ENCODE peak calls at places on chromosomes 4 and X, in nine cellular contexts. N, V, F, I, U, J, L, C and Z are unnamed samples.

GRCh38 chr4:55363618-55364420 is 17.8 kb downstream of the SRD5A3 start:
- DNase-seq in N (no peak), L (no peak), C (no peak), F (no peak), I (no peak), U (no peak), V (no peak), J (no peak), Z (no peak)

GRCh38 chr4:162705130-162705803 is 461.4 kb downstream of the NAF1 start:
- DNase-seq in J (no peak), F (no peak), C (no peak), U (no peak), V (no peak), N (no peak), L (no peak), I (no peak), Z (no peak)

GRCh38 chrX:44651347-44651746 is 108.7 kb upstream of the FUNDC1 start:
- DNase-seq in L (no peak), V (no peak), F (no peak), N (peak), I (peak), J (peak), C (no peak), U (peak), Z (no peak)

GRCh38 chrX:24158881-24159280 is 9.4 kb downstream of the ZFX start:
- DNase-seq in N (no peak), J (no peak), C (no peak), I (no peak), L (no peak), U (no peak), V (no peak), F (no peak), Z (no peak)

GRCh38 chr4:40648742-40649281 is 19.1 kb upstream of the RBM47 start:
- DNase-seq in F (no peak), U (no peak), L (no peak), V (no peak), C (no peak), I (no peak), N (no peak), J (no peak), Z (no peak)

GRCh38 chr4:10185518-10186227 is 69.1 kb upstream of the WDR1 start:
- DNase-seq in C (peak), L (no peak), V (no peak), N (no peak), U (peak), I (no peak), J (no peak), F (no peak), Z (no peak)

GRCh38 chr4:35228318-35228717 is 1016.0 kb downstream of the ARAP2 start:
- DNase-seq in C (no peak), U (no peak), V (no peak), J (no peak), F (no peak), L (no peak), I (no peak), N (no peak), Z (no peak)

GRCh38 chrX:68175569-68175968 is 257.7 kb downstream of the OPHN1 start:
- DNase-seq in C (no peak), N (no peak), J (no peak), V (no peak), L (no peak), I (no peak), U (no peak), F (no peak), Z (no peak)

GRCh38 chr4:141501931-141502330 is 134.5 kb upstream of the IL15 start:
- DNase-seq in U (no peak), I (no peak), J (no peak), F (no peak), N (no peak), C (peak), V (no peak), L (no peak), Z (no peak)

GRCh38 chr4:41611881-41612871 is 74.2 kb downstream of the LIMCH1 start:
- DNase-seq in L (no peak), I (no peak), F (no peak), C (peak), J (no peak), U (no peak), N (peak), V (no peak), Z (no peak)

GRCh38 chr4:124227979-124228378 is 484.6 kb downstream of the ANKRD50 start:
- DNase-seq in N (no peak), J (no peak), F (no peak), V (no peak), I (no peak), U (no peak), C (no peak), L (no peak), Z (no peak)

GRCh38 chr4:124234771-124235170 is 477.8 kb downstream of the ANKRD50 start:
- DNase-seq in U (no peak), N (no peak), L (no peak), I (no peak), C (no peak), J (no peak), F (no peak), V (no peak), Z (no peak)

DNA sequence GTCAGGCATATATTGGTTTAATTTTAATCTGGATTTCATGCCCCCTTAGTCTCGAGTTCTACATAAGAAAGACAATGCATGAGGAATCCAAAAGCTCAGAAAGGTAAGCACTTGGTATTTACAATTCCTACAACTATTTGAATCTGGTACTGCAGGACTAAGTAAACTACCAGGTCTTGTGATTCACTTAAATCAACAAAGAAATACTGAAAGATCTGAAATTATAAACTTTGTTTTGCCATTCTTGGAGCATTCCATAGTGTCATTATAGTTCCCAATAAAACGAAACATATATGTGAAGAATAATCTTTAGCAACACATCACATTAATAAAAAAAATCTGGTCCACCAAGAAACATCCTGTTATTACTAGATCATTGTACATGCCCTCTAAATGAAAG is 482.3 kb downstream of the ANKRD50 start:
- DNase-seq in I (no peak), F (no peak), L (no peak), V (no peak), C (no peak), J (no peak), U (no peak), N (no peak), Z (no peak)
- TF ChIP-seq MAX in I (no peak), F (no peak), L (no peak), V (no peak), C (no peak), J (no peak), U (no peak), N (no peak), Z (no peak)

DNA sequence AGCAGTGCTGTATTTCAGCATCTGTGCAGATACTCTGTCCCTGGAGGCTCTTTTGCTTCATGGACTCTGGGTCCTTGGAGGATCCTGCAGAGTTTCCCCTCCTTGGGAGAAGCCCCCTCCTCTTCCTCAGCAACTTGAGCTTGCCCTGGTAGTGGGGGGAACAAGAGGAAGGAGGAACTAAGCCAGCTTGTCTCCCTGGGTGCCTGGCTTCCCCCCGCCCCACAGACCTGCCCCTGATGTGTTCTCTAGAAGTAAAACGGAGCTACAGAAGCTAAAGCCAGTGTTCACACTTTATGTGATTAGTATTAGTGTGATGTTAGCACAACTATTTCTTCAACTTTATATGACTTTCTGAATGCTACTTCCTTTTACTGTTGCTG is 10.6 kb downstream of the RGS12 start:
- DNase-seq in C (no peak), L (no peak), U (no peak), J (no peak), F (no peak), I (no peak), V (no peak), N (no peak), Z (peak)
- TF ChIP-seq MAX in C (no peak), L (no peak), U (no peak), J (no peak), F (no peak), I (no peak), V (no peak), N (no peak), Z (no peak)

DNA sequence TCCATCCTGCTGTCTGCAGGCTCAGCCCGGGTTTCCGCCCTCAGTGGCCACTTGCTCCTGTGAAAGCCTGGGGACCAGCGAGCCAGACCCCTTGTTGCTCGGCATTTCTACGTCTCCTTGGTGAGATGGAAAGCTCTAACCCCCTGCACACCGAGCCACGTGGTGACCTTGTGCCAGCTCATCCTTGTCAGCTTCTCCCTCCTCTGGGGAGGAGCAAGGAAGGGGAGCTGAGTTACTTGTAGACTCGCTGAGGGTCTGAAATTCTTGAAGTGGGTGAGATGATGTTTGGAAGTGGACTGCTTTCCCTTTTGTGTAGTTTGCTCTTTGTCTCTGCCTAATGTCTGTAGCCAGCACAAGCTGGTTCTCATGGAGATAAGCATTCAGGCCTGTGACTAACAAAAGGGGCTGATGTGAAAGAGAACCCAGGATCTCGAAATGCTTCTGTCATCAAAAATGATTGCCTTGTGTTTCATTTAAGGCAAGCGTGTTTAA is 29.3 kb downstream of the RGS12 start:
- DNase-seq in I (no peak), V (no peak), F (no peak), C (no peak), J (no peak), L (no peak), U (peak), N (no peak), Z (no peak)
- TF ChIP-seq MAX in I (peak), V (no peak), F (no peak), C (no peak), J (no peak), L (no peak), U (no peak), N (no peak), Z (no peak)

DNA sequence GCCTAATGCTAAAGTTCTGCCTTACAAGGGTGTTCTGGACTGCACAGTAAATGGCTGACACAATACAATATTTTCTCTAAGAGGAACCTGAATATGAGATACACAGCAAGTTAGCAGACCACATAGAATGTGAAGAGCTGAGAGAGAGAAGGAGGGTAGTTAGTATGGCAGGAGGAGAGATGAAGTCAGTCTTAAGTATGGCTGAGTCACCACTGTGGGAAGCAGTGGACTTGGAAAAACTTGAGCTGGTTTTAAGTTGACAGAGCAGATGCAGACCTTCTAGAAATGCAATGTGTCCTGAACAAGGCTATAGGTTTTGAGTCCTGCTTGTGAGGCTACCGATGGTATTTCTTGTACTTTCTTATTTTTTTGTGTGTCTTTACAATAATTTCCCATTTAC is 172.5 kb downstream of the SH2D1A start:
- DNase-seq in J (no peak), U (no peak), C (no peak), N (no peak), F (no peak), L (no peak), I (no peak), V (no peak), Z (no peak)
- TF ChIP-seq MAX in J (no peak), U (no peak), C (no peak), N (no peak), F (no peak), L (no peak), I (no peak), V (no peak), Z (no peak)

DNA sequence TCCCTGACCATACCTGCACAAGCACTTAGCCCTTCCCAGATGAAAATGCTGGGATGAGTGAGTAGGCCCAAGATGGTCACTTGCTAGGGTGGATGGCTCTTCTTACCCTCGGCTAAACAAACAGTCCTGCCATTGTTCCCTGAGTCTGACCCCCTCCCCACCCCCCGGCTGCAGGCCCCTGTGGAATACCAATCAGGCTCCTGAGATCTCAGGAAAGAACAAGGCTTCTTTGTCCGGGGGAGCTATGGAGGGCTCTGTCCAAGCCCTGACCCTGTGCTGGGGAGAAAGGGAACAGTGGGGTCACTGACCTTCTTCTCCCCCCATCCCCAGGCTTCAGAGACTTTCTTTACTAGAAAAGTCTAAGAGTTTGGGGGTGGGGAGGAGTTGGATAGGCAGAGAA is 6.0 kb downstream of the PLP1 start:
- DNase-seq in V (no peak), F (no peak), U (no peak), I (no peak), J (no peak), N (no peak), L (no peak), C (no peak), Z (no peak)
- TF ChIP-seq MAX in V (no peak), F (no peak), U (no peak), I (no peak), J (no peak), N (no peak), L (no peak), C (no peak), Z (no peak)